ENCODE peak calls at places on chromosomes 7 and 10, in eight cellular contexts. H is foreskin keratinocyte, N is SJSA1, U is hepatocyte, M is HCT116, O is PC-3, Q is MM.1S, L is lower lobe of right lung. I is an unnamed sample.

GRCh38 chr10:79398642-79399041 is 46.8 kb downstream of the ZCCHC24 start:
- DNase-seq in L (no peak), M (no peak), Q (no peak), N (no peak), U (no peak), O (no peak), H (no peak), I (no peak)

GRCh38 chr7:73521636-73522080 is 435 bp downstream of the BAZ1B start:
- DNase-seq in Q (peak; percentile 67), L (no peak), N (no peak), O (peak; percentile 40), U (peak; percentile 79), M (no peak), H (peak; percentile 23), I (no peak)

GRCh38 chr10:52954407-52954806 is 181.8 kb upstream of the MBL2 start:
- DNase-seq in H (no peak), O (peak; percentile 91), N (no peak), L (no peak), M (no peak), Q (no peak), U (no peak), I (no peak)

GRCh38 chr7:27709137-27710075 is 30.6 kb upstream of the TAX1BP1 start:
- DNase-seq in L (no peak), Q (no peak), N (no peak), O (peak; percentile 79), M (no peak), U (no peak), H (no peak), I (no peak)

GRCh38 chr10:60414111-60414510 is 24.4 kb upstream of the ANK3 start:
- DNase-seq in H (no peak), Q (no peak), O (peak; percentile 28), L (no peak), U (no peak), N (no peak), M (no peak), I (no peak)

GRCh38 chr7:80596933-80597517 is 41.4 kb upstream of the CD36 start:
- DNase-seq in U (no peak), Q (no peak), L (no peak), O (no peak), M (no peak), N (no peak), H (no peak), I (no peak)

GRCh38 chr7:77415474-77415821 is 701 bp downstream of the GSAP start:
- DNase-seq in O (no peak), Q (no peak), L (peak; percentile 57), N (no peak), U (peak; percentile 28), H (no peak), M (no peak), I (no peak)

GRCh38 chr10:60290558-60290957 is 99.1 kb downstream of the ANK3 start:
- DNase-seq in L (no peak), M (no peak), U (no peak), N (no peak), H (no peak), O (no peak), Q (no peak), I (no peak)

GRCh38 chr7:157916946-157917670 is 580.3 kb downstream of the DNAJB6 start:
- DNase-seq in U (no peak), M (no peak), Q (no peak), O (no peak), H (no peak), N (no peak), L (no peak), I (no peak)

GRCh38 chr7:18174996-18175395 is 147.3 kb upstream of the PRPS1L1 start:
- DNase-seq in L (no peak), Q (no peak), O (no peak), N (no peak), H (no peak), U (no peak), M (no peak), I (no peak)

GRCh38 chr7:50614721-50615518 is 49.7 kb upstream of the DDC start:
- DNase-seq in N (no peak), Q (peak; percentile 36), M (no peak), O (peak; percentile 19), U (peak; percentile 69), H (no peak), L (no peak), I (no peak)

GRCh38 chr7:95730493-95731280 is 41.7 kb upstream of the DYNC1I1 start:
- DNase-seq in N (no peak), Q (no peak), L (no peak), O (no peak), M (no peak), U (no peak), H (no peak), I (no peak)

GRCh38 chr7:157759246-157759805 is 422.5 kb downstream of the DNAJB6 start:
- DNase-seq in U (no peak), N (no peak), O (no peak), Q (no peak), H (no peak), M (no peak), L (peak; percentile 24), I (no peak)

GRCh38 chr10:16441106-16441850 is 4.5 kb downstream of the PTER start:
- DNase-seq in U (no peak), M (no peak), L (no peak), H (peak; percentile 7), O (peak; percentile 8), Q (no peak), N (no peak), I (no peak)

DNA sequence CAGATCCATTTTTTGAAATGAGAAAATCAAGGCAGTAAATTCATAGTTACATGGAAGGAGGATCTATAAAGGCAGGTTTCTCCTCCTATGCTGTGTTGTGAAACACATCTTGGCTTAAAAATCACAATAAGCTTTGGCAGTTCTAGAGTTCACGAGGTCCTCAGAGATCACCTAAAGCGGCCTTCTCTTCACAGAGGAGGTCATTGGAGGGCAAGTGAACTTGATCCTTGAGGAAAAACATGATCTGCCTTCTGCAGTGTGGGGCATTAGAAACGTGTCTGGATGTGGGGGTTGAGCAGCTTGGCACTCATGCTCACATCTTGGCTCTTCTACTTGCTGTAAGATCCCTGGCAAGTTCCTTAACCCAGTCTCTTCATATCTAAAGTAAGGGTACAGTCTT is 96.1 kb upstream of the BMPER start:
- DNase-seq in H (no peak), M (no peak), O (no peak), Q (no peak), U (no peak), L (no peak), N (no peak), I (no peak)
- H3K27ac ChIP-seq in H (peak overlapping the region; percentile 81), M (no peak overlapping the region), O (no peak overlapping the region), Q (no peak overlapping the region), U (no peak overlapping the region), L (no peak overlapping the region), N (no peak overlapping the region), I (no peak overlapping the region)

GRCh38 chr10:32906595-32906994 is 51.4 kb downstream of the ITGB1 start:
- DNase-seq in M (no peak), L (no peak), N (no peak), H (no peak), U (no peak), O (no peak), Q (no peak), I (no peak)

GRCh38 chr10:32909461-32909860 is 48.6 kb downstream of the ITGB1 start:
- DNase-seq in L (no peak), H (no peak), M (no peak), U (no peak), O (no peak), Q (no peak), N (no peak), I (no peak)

GRCh38 chr10:32911285-32912016 is 46.6 kb downstream of the ITGB1 start:
- DNase-seq in M (no peak), N (no peak), Q (no peak), H (no peak), O (no peak), U (no peak), L (no peak), I (no peak)

DNA sequence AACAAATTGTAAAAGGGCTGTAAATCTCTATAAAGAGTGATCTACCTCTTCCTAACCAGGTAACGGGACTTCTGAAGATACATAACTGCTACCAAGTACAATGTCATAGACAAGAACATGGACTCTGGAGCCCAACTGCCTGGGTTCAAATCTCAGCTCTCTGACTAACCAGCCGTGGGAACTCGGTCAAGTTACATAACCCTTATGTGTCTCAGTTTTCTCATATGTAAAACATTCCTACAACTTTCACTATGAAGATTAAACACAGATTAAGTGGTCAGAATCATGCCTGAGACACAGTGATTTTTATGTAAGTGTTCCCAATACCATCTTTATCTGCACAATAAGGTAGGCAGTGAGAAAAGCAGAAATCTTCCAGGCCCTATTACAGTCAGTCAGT is 52.6 kb downstream of the ITGB1 start:
- DNase-seq in Q (no peak), O (no peak), L (no peak), H (no peak), M (no peak), N (no peak), U (no peak), I (no peak)
- H3K4me1 ChIP-seq in Q (no peaks in the 10 kb centered on the region), O (no peaks in the 10 kb centered on the region), L (no peaks in the 10 kb centered on the region), H (peaks cover 6% of the 10 kb centered on the region), M (no peaks in the 10 kb centered on the region), N (no peaks in the 10 kb centered on the region), U (no peaks in the 10 kb centered on the region), I (no peaks in the 10 kb centered on the region)

GRCh38 chr10:133042816-133043215 is 44.9 kb upstream of the ADGRA1 start:
- DNase-seq in U (no peak), O (no peak), M (no peak), N (no peak), H (no peak), Q (no peak), L (no peak), I (no peak)

GRCh38 chr10:133039823-133040704 is 47.7 kb upstream of the ADGRA1 start:
- DNase-seq in U (no peak), Q (no peak), M (no peak), N (no peak), O (peak; percentile 10), H (no peak), L (no peak), I (no peak)

GRCh38 chr10:133043541-133044225 is 44.0 kb upstream of the ADGRA1 start:
- DNase-seq in Q (no peak), M (no peak), L (no peak), U (no peak), H (no peak), N (no peak), O (no peak), I (no peak)

GRCh38 chr10:133041101-133041500 is 46.6 kb upstream of the ADGRA1 start:
- DNase-seq in H (no peak), L (no peak), M (no peak), N (no peak), Q (no peak), U (no peak), O (no peak), I (no peak)

GRCh38 chr10:133042061-133042460 is 45.7 kb upstream of the ADGRA1 start:
- DNase-seq in U (no peak), M (no peak), N (no peak), H (no peak), Q (no peak), L (no peak), O (no peak), I (no peak)
- H3K27me3 ChIP-seq in U (no peaks in the 10 kb centered on the region), M (no peaks in the 10 kb centered on the region), N (peaks cover 35% of the 10 kb centered on the region), H (no peaks in the 10 kb centered on the region), Q (peaks cover 56% of the 10 kb centered on the region), L (peaks cover 27% of the 10 kb centered on the region), O (peaks cover 28% of the 10 kb centered on the region), I (no peaks in the 10 kb centered on the region)

DNA sequence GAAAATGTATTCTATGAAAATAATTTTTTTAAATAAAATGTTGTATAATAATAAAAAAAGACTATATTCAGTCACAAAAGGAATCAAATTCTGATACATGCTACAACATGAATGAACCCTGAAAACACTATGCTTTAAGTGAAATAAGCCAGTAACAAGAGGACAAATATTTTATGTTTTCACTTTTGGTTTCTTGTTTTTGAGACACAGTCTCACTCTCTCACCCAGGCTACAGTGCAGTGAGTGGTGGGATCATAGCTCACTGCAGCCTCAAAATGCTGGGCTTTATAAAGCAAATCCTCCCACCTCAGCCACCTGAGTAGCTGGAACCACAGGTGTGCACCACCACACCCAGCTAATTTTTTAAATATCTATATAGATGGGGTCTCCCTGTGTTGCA is 64.2 kb downstream of the CNOT4 start:
- DNase-seq in O (no peak), M (no peak), H (no peak), Q (peak; percentile 33), U (no peak), N (no peak), L (no peak), I (no peak)
- H3K27ac ChIP-seq in O (no peak overlapping the region), M (no peak overlapping the region), H (no peak overlapping the region), Q (no peak overlapping the region), U (no peak overlapping the region), N (no peak overlapping the region), L (no peak overlapping the region), I (no peak overlapping the region)